ENCODE peak calls at places on chromosomes 16 and 17, in six cellular contexts. Q is suprapubic skin, V is HepG2, S is transverse colon, P is stomach, G is sigmoid colon. L is an unnamed sample.

GRCh38 chr17:39926588-39927100 is 757 bp downstream of the ORMDL3 start:
- DNase-seq in P (peak), Q (no peak), G (peak), V (peak), S (peak), L (no peak)

GRCh38 chr17:2723505-2723996 is 12.0 kb upstream of the CLUH start:
- DNase-seq in V (no peak), S (peak), G (no peak), P (no peak), Q (no peak), L (no peak)

GRCh38 chr17:36727577-36727976 is 126.2 kb downstream of the MRM1 start:
- DNase-seq in S (no peak), G (no peak), V (no peak), Q (no peak), P (no peak), L (no peak)

GRCh38 chr16:71709231-71709781 is 15.2 kb downstream of the PHLPP2 start:
- DNase-seq in P (no peak), V (no peak), S (no peak), Q (no peak), G (no peak), L (no peak)

GRCh38 chr17:48048321-48049140 is at the start of gene NFE2L1:
- DNase-seq in G (peak), P (peak), V (peak), S (peak), Q (peak), L (peak)

GRCh38 chr17:38663125-38663751 is 11.5 kb downstream of the EPOP start:
- DNase-seq in V (peak), S (peak), Q (no peak), G (peak), P (peak), L (no peak)

GRCh38 chr17:11899494-11899893 is 97.8 kb downstream of the ZNF18 start:
- DNase-seq in V (no peak), S (no peak), P (no peak), G (peak), Q (no peak), L (no peak)

GRCh38 chr16:85929259-85929704 is 30.3 kb downstream of the IRF8 start:
- DNase-seq in P (no peak), G (no peak), Q (no peak), V (no peak), S (no peak), L (no peak)

GRCh38 chr17:15502315-15503112 is 35.1 kb upstream of the CDRT4 start:
- DNase-seq in V (peak), Q (peak), P (peak), S (peak), G (peak), L (peak)

GRCh38 chr17:44916781-44917241 is 1.5 kb upstream of the GFAP start:
- DNase-seq in Q (no peak), P (no peak), G (peak), V (no peak), S (peak), L (no peak)

GRCh38 chr17:28570716-28571254 is 539 bp downstream of the PIGS start:
- DNase-seq in G (peak), V (peak), Q (no peak), S (peak), P (no peak), L (no peak)

GRCh38 chr17:68190495-68190894 is 57.3 kb upstream of the AMZ2 start:
- DNase-seq in P (no peak), S (no peak), V (no peak), Q (no peak), G (no peak), L (no peak)

GRCh38 chr17:77394540-77395295 is 253.9 kb downstream of the SEC14L1 start:
- DNase-seq in S (peak), P (peak), G (no peak), Q (no peak), V (peak), L (no peak)

GRCh38 chr16:28279006-28279405 is 13.3 kb upstream of the SBK1 start:
- DNase-seq in V (no peak), G (no peak), Q (no peak), P (no peak), S (no peak), L (no peak)

GRCh38 chr16:12147681-12148479 is 171.3 kb downstream of the SNX29 start:
- DNase-seq in G (no peak), S (no peak), V (no peak), P (no peak), Q (no peak), L (no peak)

GRCh38 chr17:31610301-31610910 is 218.9 kb downstream of the RAB11FIP4 start:
- DNase-seq in G (no peak), V (no peak), P (no peak), Q (no peak), S (no peak), L (no peak)

GRCh38 chr16:4561565-4561964 is 5.4 kb downstream of the C16orf96 start:
- DNase-seq in Q (no peak), P (no peak), V (no peak), G (no peak), S (no peak), L (no peak)

GRCh38 chr17:78736526-78737079 is 45.5 kb downstream of the CYTH1 start:
- DNase-seq in G (peak), V (no peak), P (peak), Q (peak), S (peak), L (no peak)

GRCh38 chr16:75251280-75252048 is at the start of gene BCAR1:
- DNase-seq in P (peak), Q (no peak), G (peak), S (peak), V (peak), L (peak)

GRCh38 chr16:12540290-12540689 is 263.4 kb downstream of the CPPED1 start:
- DNase-seq in S (no peak), G (no peak), V (no peak), P (no peak), Q (no peak), L (no peak)

GRCh38 chr17:17351356-17351891 is 48.3 kb downstream of the NT5M start:
- DNase-seq in V (no peak), S (no peak), Q (peak), P (peak), G (peak), L (no peak)

GRCh38 chr16:48373258-48374050 is 11.8 kb downstream of the SIAH1 start:
- DNase-seq in V (no peak), G (no peak), S (no peak), Q (no peak), P (no peak), L (no peak)

GRCh38 chr16:72818286-72818845 is 229.6 kb downstream of the ZFHX3 start:
- DNase-seq in G (no peak), V (no peak), P (no peak), S (no peak), Q (no peak), L (no peak)

GRCh38 chr16:89909777-89910716 is 8.6 kb upstream of the MC1R start:
- DNase-seq in Q (peak), G (peak), V (peak), S (peak), P (peak), L (no peak)

GRCh38 chr16:85986931-85987749 is 88.2 kb downstream of the IRF8 start:
- DNase-seq in Q (no peak), P (no peak), V (peak), G (peak), S (peak), L (no peak)

GRCh38 chr16:88971371-88972097 is 5.5 kb downstream of the CBFA2T3 start:
- DNase-seq in V (no peak), P (no peak), Q (no peak), S (peak), G (no peak), L (no peak)

GRCh38 chr16:2924901-2925820 is 13.4 kb downstream of the FLYWCH1 start:
- DNase-seq in G (no peak), S (no peak), P (no peak), V (no peak), Q (no peak), L (no peak)

GRCh38 chr16:65769776-65770438 is 596.6 kb upstream of the CDH5 start:
- DNase-seq in S (no peak), Q (no peak), G (no peak), P (no peak), V (no peak), L (no peak)

GRCh38 chr17:4643676-4644075 is 2.2 kb upstream of the ALOX15 start:
- DNase-seq in P (no peak), V (peak), G (no peak), Q (no peak), S (peak), L (no peak)

GRCh38 chr17:8572767-8573166 is 57.8 kb downstream of the MYH10 start:
- DNase-seq in Q (no peak), S (no peak), G (no peak), V (no peak), P (no peak), L (no peak)

GRCh38 chr16:53129281-53130192 is 74.7 kb downstream of the CHD9 start:
- DNase-seq in P (no peak), G (no peak), Q (no peak), V (peak), S (no peak), L (no peak)

GRCh38 chr17:38693700-38694329 is 11.3 kb upstream of the MLLT6 start:
- DNase-seq in Q (peak), V (peak), G (peak), S (peak), P (peak), L (peak)

GRCh38 chr17:43717913-43718312 is 40.7 kb downstream of the SOST start:
- DNase-seq in G (no peak), P (no peak), S (no peak), Q (no peak), V (no peak), L (no peak)

GRCh38 chr17:43712397-43712796 is 46.2 kb downstream of the SOST start:
- DNase-seq in Q (no peak), G (no peak), V (no peak), S (no peak), P (no peak), L (no peak)

GRCh38 chr17:43710101-43710500 is 48.4 kb upstream of the MEOX1 start:
- DNase-seq in Q (no peak), S (no peak), G (no peak), P (no peak), V (no peak), L (no peak)

GRCh38 chr17:43714338-43715149 is 44.0 kb downstream of the SOST start:
- DNase-seq in P (no peak), G (no peak), V (no peak), S (no peak), Q (no peak), L (no peak)

GRCh38 chr17:43713494-43714162 is 45.0 kb downstream of the SOST start:
- DNase-seq in P (no peak), S (no peak), G (no peak), Q (no peak), V (no peak), L (no peak)
- TF ChIP-seq POLR2AphosphoS5 in P (no peak), S (no peak), G (no peak), Q (no peak), V (no peak), L (no peak)

GRCh38 chr16:29961479-29962343 is at the start of gene TMEM219:
- DNase-seq in G (peak), V (peak), Q (peak), S (peak), P (peak), L (peak)

GRCh38 chr16:29963021-29963743 is 1.3 kb downstream of the TMEM219 start:
- DNase-seq in P (no peak), Q (no peak), V (no peak), S (no peak), G (no peak), L (no peak)

GRCh38 chr16:29962344-29962994 is 590 bp downstream of the TMEM219 start:
- DNase-seq in V (peak), G (no peak), P (peak), S (peak), Q (no peak), L (no peak)

GRCh38 chr16:29959293-29959692 is 2.6 kb upstream of the TMEM219 start:
- DNase-seq in P (no peak), Q (no peak), S (no peak), V (no peak), G (no peak), L (no peak)

DNA sequence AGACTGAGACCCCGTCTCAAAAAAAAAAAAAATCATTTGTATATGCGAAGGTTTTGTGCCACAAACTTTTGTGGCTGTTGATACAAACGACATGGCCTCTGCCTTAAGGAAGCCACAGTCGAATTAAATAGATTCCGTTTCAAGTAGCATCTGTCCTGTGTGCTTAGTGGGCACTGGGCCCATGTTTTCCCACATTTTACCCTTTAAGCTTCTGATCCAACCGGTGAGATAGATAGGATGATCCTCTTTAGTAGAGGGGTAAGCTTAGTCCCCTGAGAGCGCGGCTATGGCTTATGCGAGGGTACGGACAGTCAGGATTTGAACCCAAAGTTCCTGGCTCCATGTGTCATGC is 776 bp upstream of the TMEM219 start:
- DNase-seq in S (no peak), V (no peak), Q (no peak), P (no peak), G (no peak), L (no peak)
- H3K27ac ChIP-seq in S (peak), V (peak), Q (peak), P (peak), G (peak), L (peak)

DNA sequence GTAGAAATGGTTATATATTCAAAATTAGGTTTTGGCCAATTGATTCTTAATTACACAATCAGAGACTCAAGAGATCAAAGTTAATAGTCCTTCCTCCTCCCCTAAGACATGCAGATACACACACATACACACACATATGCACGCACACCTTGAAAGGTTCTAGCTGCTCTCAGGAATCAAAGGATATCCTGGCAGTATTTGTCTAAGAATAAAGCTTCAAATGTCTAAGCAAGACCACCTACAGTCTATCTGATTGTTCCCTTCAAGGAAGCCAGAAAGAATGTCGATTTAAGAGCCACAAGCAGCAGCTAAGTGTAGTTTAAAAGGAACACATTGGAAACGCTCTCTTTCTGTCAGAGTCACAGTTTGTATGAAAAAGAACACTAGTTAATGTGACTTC is 79.2 kb downstream of the CDH8 start:
- DNase-seq in G (no peak), S (no peak), V (no peak), Q (no peak), P (no peak), L (no peak)
- TF ChIP-seq EP300 in G (no peak), S (no peak), V (no peak), Q (no peak), P (no peak), L (no peak)

DNA sequence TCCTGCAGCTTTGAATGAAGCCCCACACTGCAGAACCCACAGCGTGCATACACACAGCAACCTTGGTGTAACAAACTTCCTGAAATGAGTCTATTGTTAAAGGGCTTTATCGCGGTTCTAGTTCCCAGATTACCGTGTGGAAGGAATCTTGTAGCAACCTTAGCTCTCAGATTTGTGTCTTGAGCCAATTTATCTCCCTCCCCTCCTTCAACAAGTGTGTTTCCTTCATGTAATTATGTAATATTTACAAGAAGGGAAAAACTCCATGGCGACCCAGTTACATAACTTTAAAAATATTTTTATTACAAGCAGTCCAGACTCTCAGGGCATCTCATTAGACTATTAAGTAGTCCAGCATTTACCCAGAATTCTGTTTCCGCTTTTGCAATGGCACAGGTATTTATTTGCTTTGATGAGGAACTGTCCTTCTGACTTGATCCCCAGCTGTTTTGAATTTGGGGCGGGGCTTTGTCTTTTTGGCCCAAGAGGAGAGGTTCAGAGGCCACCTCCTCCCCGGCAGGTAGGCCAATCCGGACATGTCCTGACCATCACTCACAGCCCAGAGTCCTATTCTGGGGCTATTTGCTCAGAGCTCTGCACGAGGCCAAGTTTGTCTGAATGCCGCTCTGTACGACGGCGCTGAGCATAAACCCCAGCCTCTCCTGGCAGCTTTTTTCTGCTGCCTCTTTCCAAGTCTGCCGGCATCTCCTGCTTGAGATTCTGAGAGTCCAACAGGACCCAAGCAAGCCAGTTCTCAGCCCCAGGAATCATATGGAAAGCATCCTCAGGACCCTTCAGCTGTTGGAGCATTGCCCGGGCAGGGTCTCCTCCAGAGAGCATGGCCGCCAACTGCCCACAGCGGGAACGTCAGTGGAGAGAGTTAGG is 35.6 kb downstream of the CLEC16A start:
- DNase-seq in S (peak), Q (no peak), G (peak), V (peak), P (no peak), L (no peak)
- TF ChIP-seq POLR2AphosphoS5 in S (peak), Q (no peak), G (peak), V (no peak), P (peak), L (peak)

GRCh38 chr17:55436224-55437164 is 14.9 kb upstream of the MMD start:
- DNase-seq in P (no peak), Q (no peak), V (no peak), S (no peak), G (no peak), L (no peak)
- H3K27ac ChIP-seq in P (no peak), Q (no peak), V (no peak), S (no peak), G (no peak), L (no peak)

GRCh38 chr17:60293580-60294335 is 98.2 kb downstream of the USP32 start:
- DNase-seq in V (no peak), Q (no peak), P (no peak), S (no peak), G (no peak), L (no peak)
- TF ChIP-seq EP300 in V (no peak), Q (no peak), P (no peak), S (no peak), G (no peak), L (no peak)

GRCh38 chr16:30927789-30928378 is 4.5 kb downstream of the FBXL19 start:
- DNase-seq in G (no peak), V (peak), S (peak), P (no peak), Q (no peak), L (no peak)
- TF ChIP-seq POLR2AphosphoS5 in G (no peak), V (no peak), S (no peak), P (no peak), Q (no peak), L (no peak)

GRCh38 chr16:81494434-81494806 is 49.8 kb downstream of the CMIP start:
- DNase-seq in G (no peak), Q (no peak), P (no peak), S (no peak), V (no peak), L (no peak)
- H3K27ac ChIP-seq in G (peak), Q (peak), P (peak), S (peak), V (no peak), L (peak)

DNA sequence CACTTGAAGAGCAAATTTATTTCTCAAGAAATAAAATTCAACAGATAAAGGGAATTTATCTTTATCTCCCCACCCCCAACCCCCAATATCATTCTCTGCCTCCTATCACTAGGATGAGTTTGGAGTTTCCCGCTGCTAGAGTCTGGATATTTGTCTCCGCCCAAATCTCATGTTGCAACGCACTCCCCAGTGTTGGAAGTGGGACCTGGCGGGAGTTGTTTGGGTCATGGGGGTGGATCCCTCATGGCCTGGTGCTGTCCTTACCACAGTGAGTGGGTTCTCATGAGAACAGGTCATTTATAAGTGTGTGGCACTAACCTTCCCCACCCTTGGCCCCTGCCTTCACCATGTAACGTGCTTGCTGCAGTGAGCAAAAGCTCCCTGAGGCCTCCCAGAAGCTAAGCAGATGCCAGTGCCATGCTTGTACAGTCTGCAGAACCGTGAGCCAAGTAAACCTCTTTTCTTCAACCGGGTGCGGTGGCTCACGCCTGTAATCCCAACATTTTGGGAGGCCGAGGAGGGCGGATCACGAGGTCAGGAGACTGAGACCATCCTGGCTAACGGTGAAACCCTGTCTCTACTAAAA is 6.5 kb downstream of the CEP20 start:
- DNase-seq in S (no peak), Q (peak), G (no peak), P (no peak), V (no peak), L (no peak)
- TF ChIP-seq EP300 in S (no peak), Q (no peak), G (no peak), P (no peak), V (no peak), L (no peak)

L was measured in esophagus muscularis mucosa.